ENCODE peak calls at places on chromosomes 11 and 22, in four cellular contexts. One of them, this sample, is unnamed.

GRCh38 chr11:129435499-129436245 is 60.0 kb downstream of the BARX2 start:
- DNase-seq in K562: no peak
- DNase-seq in HepG2: no peak
- DNase-seq in SK-N-SH: no peak
- DNase-seq in this sample: no peak

GRCh38 chr22:41660416-41660815 is 28.3 kb downstream of the SNU13 start:
- DNase-seq in HepG2: no peak
- DNase-seq in SK-N-SH: no peak
- DNase-seq in K562: no peak
- DNase-seq in this sample: no peak

GRCh38 chr11:72534859-72535547 is 100.7 kb upstream of the CLPB start:
- DNase-seq in SK-N-SH: peak; percentile 33
- DNase-seq in K562: no peak
- DNase-seq in HepG2: no peak
- DNase-seq in this sample: peak; percentile 45

GRCh38 chr11:15761235-15761634 is 595.1 kb downstream of the SOX6 start:
- DNase-seq in HepG2: no peak
- DNase-seq in K562: no peak
- DNase-seq in SK-N-SH: no peak
- DNase-seq in this sample: no peak

GRCh38 chr22:35604671-35605457 is 12.3 kb downstream of the MB start:
- DNase-seq in K562: peak; percentile 11
- DNase-seq in SK-N-SH: peak; percentile 73
- DNase-seq in HepG2: no peak
- DNase-seq in this sample: no peak

GRCh38 chr22:49934891-49935557 is 16.6 kb downstream of the CRELD2 start:
- DNase-seq in SK-N-SH: peak; percentile 81
- DNase-seq in HepG2: no peak
- DNase-seq in K562: peak; percentile 84
- DNase-seq in this sample: peak; percentile 79

GRCh38 chr11:92830382-92831148 is 138.9 kb upstream of the MTNR1B start:
- DNase-seq in K562: no peak
- DNase-seq in SK-N-SH: no peak
- DNase-seq in HepG2: no peak
- DNase-seq in this sample: no peak

GRCh38 chr11:33594188-33594587 is 106.4 kb downstream of the C11orf91 start:
- DNase-seq in HepG2: no peak
- DNase-seq in SK-N-SH: no peak
- DNase-seq in K562: no peak
- DNase-seq in this sample: no peak

GRCh38 chr11:33500865-33501479 is 199.7 kb downstream of the C11orf91 start:
- DNase-seq in HepG2: peak; percentile 9
- DNase-seq in SK-N-SH: no peak
- DNase-seq in K562: peak; percentile 33
- DNase-seq in this sample: no peak

GRCh38 chr22:20847318-20847822 is 11.2 kb downstream of the PI4KA start:
- DNase-seq in SK-N-SH: no peak
- DNase-seq in HepG2: no peak
- DNase-seq in K562: no peak
- DNase-seq in this sample: no peak

GRCh38 chr11:73680687-73681086 is 34.3 kb downstream of the PLEKHB1 start:
- DNase-seq in HepG2: no peak
- DNase-seq in SK-N-SH: no peak
- DNase-seq in K562: no peak
- DNase-seq in this sample: no peak

GRCh38 chr11:68989936-68990606 is 9.3 kb upstream of the MRGPRD start:
- DNase-seq in SK-N-SH: no peak
- DNase-seq in K562: no peak
- DNase-seq in HepG2: no peak
- DNase-seq in this sample: peak; percentile 5

GRCh38 chr11:35403765-35404396 is 15.5 kb downstream of the SLC1A2 start:
- DNase-seq in K562: no peak
- DNase-seq in SK-N-SH: no peak
- DNase-seq in HepG2: no peak
- DNase-seq in this sample: no peak

GRCh38 chr11:76666830-76667229 is 3.7 kb downstream of the LRRC32 start:
- DNase-seq in HepG2: no peak
- DNase-seq in K562: no peak
- DNase-seq in SK-N-SH: no peak
- DNase-seq in this sample: no peak

GRCh38 chr11:118923721-118924587 is 1.8 kb downstream of the BCL9L start:
- DNase-seq in HepG2: no peak
- DNase-seq in SK-N-SH: no peak
- DNase-seq in K562: peak; percentile 30
- DNase-seq in this sample: no peak

GRCh38 chr11:103433380-103433779 is 324.2 kb downstream of the DYNC2H1 start:
- DNase-seq in SK-N-SH: no peak
- DNase-seq in HepG2: no peak
- DNase-seq in K562: no peak
- DNase-seq in this sample: no peak

GRCh38 chr22:35795476-35795875 is 77.8 kb downstream of the APOL5 start:
- DNase-seq in K562: no peak
- DNase-seq in SK-N-SH: no peak
- DNase-seq in HepG2: no peak
- DNase-seq in this sample: no peak

GRCh38 chr22:46180370-46181137 is 30.2 kb downstream of the PPARA start:
- DNase-seq in K562: peak; percentile 23
- DNase-seq in SK-N-SH: no peak
- DNase-seq in HepG2: no peak
- DNase-seq in this sample: no peak

GRCh38 chr22:22037740-22038139 is 55.2 kb upstream of the TOP3B start:
- DNase-seq in K562: peak; percentile 87
- DNase-seq in SK-N-SH: no peak
- DNase-seq in HepG2: peak; percentile 12
- DNase-seq in this sample: no peak

GRCh38 chr22:19576460-19577421 is 52.5 kb upstream of the CLDN5 start:
- DNase-seq in K562: peak; percentile 83
- DNase-seq in SK-N-SH: peak; percentile 54
- DNase-seq in HepG2: no peak
- DNase-seq in this sample: no peak

GRCh38 chr11:9613830-9614762 is 40.6 kb downstream of the WEE1 start:
- DNase-seq in K562: peak; percentile 92
- DNase-seq in HepG2: peak; percentile 60
- DNase-seq in SK-N-SH: peak; percentile 82
- DNase-seq in this sample: peak; percentile 82

GRCh38 chr22:20118572-20119020 is 1.6 kb upstream of the TRMT2A start:
- DNase-seq in K562: peak; percentile 82
- DNase-seq in SK-N-SH: no peak
- DNase-seq in HepG2: no peak
- DNase-seq in this sample: no peak

GRCh38 chr11:57778318-57779037 is 16.9 kb downstream of the CTNND1 start:
- DNase-seq in SK-N-SH: peak; percentile 83
- DNase-seq in K562: peak; percentile 73
- DNase-seq in HepG2: peak; percentile 99
- DNase-seq in this sample: peak; percentile 80

GRCh38 chr22:30423959-30424380 is 1.6 kb upstream of the MTFP1 start:
- DNase-seq in HepG2: peak; percentile 99
- DNase-seq in K562: peak; percentile 98
- DNase-seq in SK-N-SH: peak; percentile 93
- DNase-seq in this sample: peak; percentile 98

GRCh38 chr11:68677432-68677831 is 6.9 kb upstream of the GAL start:
- DNase-seq in K562: peak; percentile 82
- DNase-seq in SK-N-SH: peak; percentile 83
- DNase-seq in HepG2: peak; percentile 51
- DNase-seq in this sample: no peak

GRCh38 chr11:68980776-68981065 is at the start of gene MRGPRD:
- DNase-seq in HepG2: no peak
- DNase-seq in SK-N-SH: no peak
- DNase-seq in K562: no peak
- DNase-seq in this sample: no peak

GRCh38 chr22:37752189-37753061 is 55.3 kb upstream of the GCAT start:
- DNase-seq in SK-N-SH: peak; percentile 94
- DNase-seq in K562: no peak
- DNase-seq in HepG2: peak; percentile 73
- DNase-seq in this sample: no peak

GRCh38 chr11:60942970-60943565 is 8.9 kb downstream of the SLC15A3 start:
- DNase-seq in SK-N-SH: no peak
- DNase-seq in K562: no peak
- DNase-seq in HepG2: no peak
- DNase-seq in this sample: no peak

GRCh38 chr11:71062199-71062598 is 190.2 kb downstream of the SHANK2 start:
- DNase-seq in HepG2: no peak
- DNase-seq in SK-N-SH: no peak
- DNase-seq in K562: no peak
- DNase-seq in this sample: no peak

GRCh38 chr11:32792948-32793475 is 1.4 kb downstream of the CCDC73 start:
- DNase-seq in HepG2: peak; percentile 21
- DNase-seq in SK-N-SH: peak; percentile 39
- DNase-seq in K562: peak; percentile 69
- DNase-seq in this sample: peak; percentile 61

GRCh38 chr22:24694971-24695928 is 79.3 kb downstream of the PIWIL3 start:
- DNase-seq in K562: no peak
- DNase-seq in SK-N-SH: no peak
- DNase-seq in HepG2: no peak
- DNase-seq in this sample: peak; percentile 23

GRCh38 chr22:35258144-35258988 is 1.1 kb downstream of the HMGXB4 start:
- DNase-seq in K562: peak; percentile 24
- DNase-seq in SK-N-SH: peak; percentile 48
- DNase-seq in HepG2: no peak
- DNase-seq in this sample: peak; percentile 34

GRCh38 chr11:112513936-112514716 is 253.5 kb upstream of the PLET1 start:
- DNase-seq in SK-N-SH: peak; percentile 52
- DNase-seq in K562: no peak
- DNase-seq in HepG2: no peak
- DNase-seq in this sample: no peak

GRCh38 chr11:71446942-71447688 is 1.1 kb downstream of the DHCR7 start:
- DNase-seq in K562: no peak
- DNase-seq in SK-N-SH: no peak
- DNase-seq in HepG2: peak; percentile 73
- DNase-seq in this sample: no peak

GRCh38 chr11:8080674-8081590 is at the start of gene TUB:
- DNase-seq in HepG2: no peak
- DNase-seq in K562: no peak
- DNase-seq in SK-N-SH: peak; percentile 97
- DNase-seq in this sample: peak; percentile 70
- TF ChIP-seq FOXJ3 in HepG2: no peak
- TF ChIP-seq FOXJ3 in K562: no peak
- TF ChIP-seq FOXJ3 in SK-N-SH: no peak
- TF ChIP-seq FOXJ3 in this sample: no peak

GRCh38 chr11:86244522-86245368 is at the start of gene EED:
- DNase-seq in K562: peak; percentile 97
- DNase-seq in SK-N-SH: peak; percentile 91
- DNase-seq in HepG2: peak; percentile 88
- DNase-seq in this sample: peak; percentile 97
- TF ChIP-seq CTCF in K562: no peak
- TF ChIP-seq CTCF in SK-N-SH: no peak
- TF ChIP-seq CTCF in HepG2: peak; percentile 2
- TF ChIP-seq CTCF in this sample: no peak

GRCh38 chr11:6319001-6319878 is 1.1 kb downstream of the CAVIN3 start:
- DNase-seq in HepG2: no peak
- DNase-seq in K562: no peak
- DNase-seq in SK-N-SH: peak; percentile 16
- DNase-seq in this sample: peak; percentile 64
- TF ChIP-seq MAX in HepG2: no peak
- TF ChIP-seq MAX in K562: no peak
- TF ChIP-seq MAX in SK-N-SH: no peak
- TF ChIP-seq MAX in this sample: peak; percentile 48

GRCh38 chr11:26947904-26948639 is 45.8 kb upstream of the FIBIN start:
- DNase-seq in SK-N-SH: no peak
- DNase-seq in K562: no peak
- DNase-seq in HepG2: no peak
- DNase-seq in this sample: no peak
- TF ChIP-seq FOXJ3 in SK-N-SH: no peak
- TF ChIP-seq FOXJ3 in K562: no peak
- TF ChIP-seq FOXJ3 in HepG2: no peak
- TF ChIP-seq FOXJ3 in this sample: no peak

This sample was measured in WTC11.